ENCODE peak calls at places on chromosomes 3 and 15, in nine cellular contexts. L is transverse colon, B is suprapubic skin, M is stomach, D is HepG2, Q is tibial nerve, X is H1, O is K562, N is SK-N-SH. Y is an unnamed sample.
A peak's percentile ranks its signal among the peaks of the same experiment; 100 is the strongest.

GRCh38 chr3:64148955-64149653 is 76.2 kb downstream of the PRICKLE2 start:
- DNase-seq in L (no peak), B (no peak), M (no peak), D (no peak), Q (no peak), X (no peak), O (no peak), N (no peak), Y (no peak)

GRCh38 chr3:78974181-78974770 is 793.5 kb downstream of the ROBO1 start:
- DNase-seq in L (no peak), B (no peak), M (no peak), D (no peak), Q (no peak), X (no peak), O (no peak), N (no peak), Y (no peak)

GRCh38 chr3:109731639-109732473 is 394.5 kb upstream of the DPPA4 start:
- DNase-seq in L (peak; percentile 51), B (no peak), M (peak; percentile 53), D (peak; percentile 27), Q (no peak), X (no peak), O (peak; percentile 21), N (peak; percentile 31), Y (no peak)

GRCh38 chr3:95705786-95706418 is 1108.5 kb upstream of the EPHA6 start:
- DNase-seq in L (no peak), B (no peak), M (no peak), D (peak; percentile 5), Q (no peak), X (no peak), O (no peak), N (no peak), Y (no peak)

GRCh38 chr3:38084019-38084968 is 45.3 kb downstream of the DLEC1 start:
- DNase-seq in L (no peak), B (no peak), M (no peak), D (peak; percentile 12), Q (no peak), X (no peak), O (no peak), N (peak; percentile 48), Y (no peak)

GRCh38 chr15:100732359-100733055 is 130.1 kb downstream of the ASB7 start:
- DNase-seq in L (no peak), B (no peak), M (no peak), D (no peak), Q (no peak), X (no peak), O (no peak), N (no peak), Y (no peak)

GRCh38 chr3:197203714-197204146 is 94.7 kb downstream of the DLG1 start:
- DNase-seq in L (no peak), B (no peak), M (no peak), D (no peak), Q (no peak), X (no peak), O (no peak), N (no peak), Y (no peak)

GRCh38 chr3:152269423-152270144 is 855 bp downstream of the MBNL1 start:
- DNase-seq in L (peak; percentile 73), B (peak; percentile 81), M (peak; percentile 28), D (peak; percentile 46), Q (peak; percentile 26), X (no peak), O (no peak), N (peak; percentile 44), Y (peak; percentile 53)

DNA sequence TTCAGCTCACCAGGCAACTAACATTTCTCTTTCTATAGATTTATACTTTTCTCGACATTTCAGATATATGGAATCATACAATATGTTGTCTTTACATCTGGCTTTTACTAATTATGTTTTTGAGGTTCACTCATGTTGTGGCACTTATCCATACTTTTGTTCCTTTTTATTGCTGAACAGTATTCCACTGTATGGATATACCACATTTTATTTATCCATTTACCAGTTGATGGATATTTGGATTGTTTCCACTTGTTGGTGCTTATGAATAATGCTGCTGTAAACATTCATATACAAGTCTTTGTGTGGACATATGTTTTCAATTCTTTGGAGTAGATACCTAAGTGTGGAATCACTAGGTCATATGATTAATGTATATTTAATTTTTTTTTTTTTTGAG is 97.2 kb downstream of the LEKR1 start:
- DNase-seq in L (no peak), B (no peak), M (no peak), D (no peak), Q (no peak), X (no peak), O (no peak), N (no peak), Y (no peak)
- TF ChIP-seq EP300 in L (no peak), B (no peak), M (no peak), D (no peak), Q (no peak), X (no peak), O (no peak), N (no peak), Y (no peak)

DNA sequence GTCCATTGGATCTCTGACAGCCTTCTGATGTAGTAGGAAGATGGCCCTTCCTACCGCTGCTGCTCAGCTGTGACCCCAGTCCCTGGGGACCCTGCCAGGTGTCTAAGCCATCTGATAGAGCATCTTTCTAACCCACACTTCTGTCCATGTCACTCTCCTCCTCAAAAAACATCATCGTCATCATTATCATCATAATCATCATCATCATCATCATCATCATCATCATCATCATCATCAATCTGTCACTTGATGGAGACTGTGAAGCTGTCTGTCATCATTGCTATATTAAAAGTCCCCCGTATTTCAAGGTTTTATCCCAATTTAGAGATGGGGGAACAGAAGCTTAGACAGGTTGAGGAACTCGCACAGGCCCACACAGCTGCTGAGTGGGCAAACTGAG is 75.1 kb upstream of the SLC6A11 start:
- DNase-seq in L (no peak), B (no peak), M (no peak), D (no peak), Q (no peak), X (no peak), O (no peak), N (no peak), Y (no peak)
- H3K27me3 ChIP-seq in L (peaks cover 42% of the 10 kb centered on the region), B (peaks cover 49% of the 10 kb centered on the region), M (peaks cover 43% of the 10 kb centered on the region), D (no peaks in the 10 kb centered on the region), Q (peaks cover 39% of the 10 kb centered on the region), X (peaks cover 5% of the 10 kb centered on the region), O (peaks cover 4% of the 10 kb centered on the region), N (no peaks in the 10 kb centered on the region), Y (no peaks in the 10 kb centered on the region)

GRCh38 chr3:183375787-183376186 is 52.6 kb downstream of the MCF2L2 start:
- DNase-seq in L (no peak), B (no peak), M (no peak), D (no peak), Q (no peak), X (no peak), O (no peak), N (no peak), Y (no peak)
- TF ChIP-seq EP300 in L (no peak), B (no peak), M (no peak), D (no peak), Q (peak; percentile 48), X (no peak), O (no peak), N (no peak), Y (no peak)

GRCh38 chr15:77628010-77628409 is 4.7 kb downstream of the LINGO1 start:
- DNase-seq in L (no peak), B (no peak), M (no peak), D (no peak), Q (no peak), X (no peak), O (no peak), N (no peak), Y (no peak)
- H3K27me3 ChIP-seq in L (peaks cover 36% of the 10 kb centered on the region), B (peaks cover 24% of the 10 kb centered on the region), M (peaks cover 28% of the 10 kb centered on the region), D (peaks cover 5% of the 10 kb centered on the region), Q (peaks cover 26% of the 10 kb centered on the region), X (no peaks in the 10 kb centered on the region), O (no peaks in the 10 kb centered on the region), N (peaks cover 34% of the 10 kb centered on the region), Y (peaks cover 3% of the 10 kb centered on the region)

GRCh38 chr3:61524933-61525332 is 36.4 kb upstream of the PTPRG start:
- DNase-seq in L (no peak), B (no peak), M (no peak), D (no peak), Q (no peak), X (no peak), O (no peak), N (no peak), Y (no peak)

GRCh38 chr3:61518590-61518989 is 42.8 kb upstream of the PTPRG start:
- DNase-seq in L (no peak), B (no peak), M (no peak), D (peak; percentile 19), Q (no peak), X (no peak), O (no peak), N (no peak), Y (no peak)

GRCh38 chr3:61522064-61522463 is 39.3 kb upstream of the PTPRG start:
- DNase-seq in L (no peak), B (no peak), M (no peak), D (no peak), Q (no peak), X (no peak), O (no peak), N (no peak), Y (no peak)

GRCh38 chr3:61522629-61523028 is 38.7 kb upstream of the PTPRG start:
- DNase-seq in L (no peak), B (no peak), M (no peak), D (no peak), Q (no peak), X (no peak), O (no peak), N (no peak), Y (no peak)

GRCh38 chr3:61521229-61521628 is 40.1 kb upstream of the PTPRG start:
- DNase-seq in L (no peak), B (no peak), M (no peak), D (no peak), Q (no peak), X (no peak), O (no peak), N (no peak), Y (no peak)
- TF ChIP-seq EP300 in L (no peak), B (no peak), M (no peak), D (no peak), Q (no peak), X (no peak), O (no peak), N (no peak), Y (no peak)

GRCh38 chr15:51212909-51213308 is 118.2 kb upstream of the TNFAIP8L3 start:
- DNase-seq in L (no peak), B (no peak), M (no peak), D (no peak), Q (no peak), X (no peak), O (no peak), N (no peak), Y (no peak)

DNA sequence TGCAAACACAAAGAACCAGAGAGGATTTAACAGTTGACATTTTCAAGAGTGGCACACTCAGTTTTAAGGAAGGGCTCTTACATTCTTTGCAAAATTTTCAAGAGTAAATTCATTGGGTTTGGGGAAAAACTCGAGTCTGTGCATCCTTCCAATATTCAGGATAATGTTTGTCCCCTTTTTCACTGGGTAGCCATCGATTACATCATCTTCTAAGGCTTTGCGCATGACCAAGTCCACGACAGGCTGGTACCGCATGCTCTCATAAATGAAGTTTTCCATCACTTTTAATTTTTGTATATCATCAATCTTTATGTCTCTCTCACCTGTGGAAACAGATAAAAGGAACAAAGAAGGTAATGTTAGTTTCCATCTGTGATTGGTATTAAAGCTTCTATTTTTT is 117.5 kb upstream of the TNFAIP8L3 start:
- DNase-seq in L (no peak), B (no peak), M (no peak), D (no peak), Q (no peak), X (no peak), O (no peak), N (no peak), Y (no peak)
- H3K27me3 ChIP-seq in L (no peaks in the 10 kb centered on the region), B (no peaks in the 10 kb centered on the region), M (no peaks in the 10 kb centered on the region), D (no peaks in the 10 kb centered on the region), Q (no peaks in the 10 kb centered on the region), X (no peaks in the 10 kb centered on the region), O (peaks cover 6% of the 10 kb centered on the region), N (peaks cover 10% of the 10 kb centered on the region), Y (no peaks in the 10 kb centered on the region)

Y was measured in ovary.